ENCODE peak calls at places on chromosomes 13 and 19, in four cellular contexts. One of them, this sample, is unnamed.

GRCh38 chr13:52016296-52016695 is 4.1 kb downstream of the ALG11 start:
- DNase-seq in WTC11: no peak
- DNase-seq in K562: no peak
- DNase-seq in HepG2: no peak
- DNase-seq in this sample: no peak

GRCh38 chr13:25406377-25406776 is 34.6 kb downstream of the ATP8A2 start:
- DNase-seq in WTC11: peak
- DNase-seq in K562: peak
- DNase-seq in HepG2: peak
- DNase-seq in this sample: no peak

GRCh38 chr13:64855506-64855905 is 2374.6 kb downstream of the PCDH9 start:
- DNase-seq in WTC11: no peak
- DNase-seq in K562: no peak
- DNase-seq in HepG2: no peak
- DNase-seq in this sample: no peak

GRCh38 chr13:97953376-97953970 is at the start of gene IPO5:
- DNase-seq in WTC11: no peak
- DNase-seq in K562: no peak
- DNase-seq in HepG2: no peak
- DNase-seq in this sample: no peak

GRCh38 chr19:13066231-13066630 is 36.4 kb downstream of the LYL1 start:
- DNase-seq in WTC11: no peak
- DNase-seq in K562: no peak
- DNase-seq in HepG2: no peak
- DNase-seq in this sample: no peak

GRCh38 chr13:113651511-113652403 is 6.2 kb downstream of the ATP4B start:
- DNase-seq in WTC11: peak
- DNase-seq in K562: no peak
- DNase-seq in HepG2: no peak
- DNase-seq in this sample: no peak

GRCh38 chr19:7920520-7921301 is 573 bp downstream of the SNAPC2 start:
- DNase-seq in WTC11: peak
- DNase-seq in K562: peak
- DNase-seq in HepG2: peak
- DNase-seq in this sample: peak

GRCh38 chr13:114288157-114288591 is 6.8 kb downstream of the UPF3A start:
- DNase-seq in WTC11: no peak
- DNase-seq in K562: no peak
- DNase-seq in HepG2: no peak
- DNase-seq in this sample: no peak

GRCh38 chr19:932647-933552 is 7.1 kb downstream of the ARID3A start:
- DNase-seq in WTC11: no peak
- DNase-seq in K562: no peak
- DNase-seq in HepG2: no peak
- DNase-seq in this sample: no peak

GRCh38 chr13:80211573-80211972 is 129.4 kb downstream of the SPRY2 start:
- DNase-seq in WTC11: no peak
- DNase-seq in K562: no peak
- DNase-seq in HepG2: no peak
- DNase-seq in this sample: no peak

GRCh38 chr19:38880882-38881609 is 3.0 kb upstream of the RINL start:
- DNase-seq in WTC11: no peak
- DNase-seq in K562: peak
- DNase-seq in HepG2: no peak
- DNase-seq in this sample: no peak

GRCh38 chr13:40407567-40407966 is 258.9 kb downstream of the FOXO1 start:
- DNase-seq in WTC11: no peak
- DNase-seq in K562: no peak
- DNase-seq in HepG2: no peak
- DNase-seq in this sample: no peak

GRCh38 chr19:18675779-18676178 is 7.7 kb upstream of the CRTC1 start:
- DNase-seq in WTC11: peak
- DNase-seq in K562: peak
- DNase-seq in HepG2: no peak
- DNase-seq in this sample: no peak

GRCh38 chr13:107301724-107302374 is 733.9 kb upstream of the ARGLU1 start:
- DNase-seq in WTC11: no peak
- DNase-seq in K562: no peak
- DNase-seq in HepG2: no peak
- DNase-seq in this sample: no peak

GRCh38 chr13:41224113-41225110 is 30.0 kb upstream of the KBTBD7 start:
- DNase-seq in WTC11: no peak
- DNase-seq in K562: no peak
- DNase-seq in HepG2: no peak
- DNase-seq in this sample: no peak

GRCh38 chr13:30819136-30819875 is 84.0 kb downstream of the ALOX5AP start:
- DNase-seq in WTC11: no peak
- DNase-seq in K562: no peak
- DNase-seq in HepG2: peak
- DNase-seq in this sample: no peak

DNA sequence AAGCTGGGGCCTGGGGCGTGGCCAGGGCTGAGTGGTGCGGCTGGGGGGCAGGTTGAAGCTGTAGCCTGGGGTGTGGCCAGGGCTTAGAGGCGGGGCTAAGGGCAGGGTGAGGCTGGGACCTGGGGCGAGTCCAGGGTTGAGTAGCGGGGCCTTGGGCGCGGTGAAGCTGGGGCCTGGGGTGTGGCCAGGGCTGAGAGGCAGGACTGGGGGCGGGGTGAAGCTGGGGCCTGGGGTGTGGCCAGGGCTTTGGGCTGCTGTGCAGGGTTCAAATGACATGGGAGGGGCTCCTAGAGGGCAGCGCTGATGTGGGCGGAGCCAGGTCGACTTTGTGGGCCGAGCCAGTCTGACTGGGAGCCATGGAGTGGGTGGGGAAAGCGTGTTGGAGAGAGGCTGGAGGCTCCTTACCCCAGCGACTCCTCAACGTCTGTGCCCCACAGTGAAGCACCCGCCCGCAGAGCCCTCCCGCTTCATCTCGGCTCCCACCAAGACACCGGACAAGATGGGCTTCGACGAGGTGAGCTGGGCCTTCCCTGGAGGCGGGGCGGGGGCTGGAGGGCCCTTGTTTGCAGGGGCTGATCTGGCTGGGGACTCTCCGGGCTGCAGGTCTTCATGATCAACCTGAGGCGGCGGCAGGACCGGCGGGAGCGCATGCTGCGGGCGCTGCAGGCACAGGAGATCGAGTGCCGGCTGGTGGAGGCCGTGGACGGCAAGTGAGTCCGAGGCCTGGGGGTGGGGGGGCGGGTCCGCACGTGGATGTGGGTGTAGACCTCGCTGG is 21.5 kb downstream of the COLGALT1 start:
- DNase-seq in WTC11: peak
- DNase-seq in K562: peak
- DNase-seq in HepG2: no peak
- DNase-seq in this sample: no peak
- TF ChIP-seq CREM in WTC11: no peak
- TF ChIP-seq CREM in K562: no peak
- TF ChIP-seq CREM in HepG2: no peak
- TF ChIP-seq CREM in this sample: no peak

GRCh38 chr19:6443986-6444385 is 10.4 kb upstream of the SLC25A41 start:
- DNase-seq in WTC11: no peak
- DNase-seq in K562: no peak
- DNase-seq in HepG2: no peak
- DNase-seq in this sample: no peak
- TF ChIP-seq CREM in WTC11: no peak
- TF ChIP-seq CREM in K562: no peak
- TF ChIP-seq CREM in HepG2: no peak
- TF ChIP-seq CREM in this sample: no peak

DNA sequence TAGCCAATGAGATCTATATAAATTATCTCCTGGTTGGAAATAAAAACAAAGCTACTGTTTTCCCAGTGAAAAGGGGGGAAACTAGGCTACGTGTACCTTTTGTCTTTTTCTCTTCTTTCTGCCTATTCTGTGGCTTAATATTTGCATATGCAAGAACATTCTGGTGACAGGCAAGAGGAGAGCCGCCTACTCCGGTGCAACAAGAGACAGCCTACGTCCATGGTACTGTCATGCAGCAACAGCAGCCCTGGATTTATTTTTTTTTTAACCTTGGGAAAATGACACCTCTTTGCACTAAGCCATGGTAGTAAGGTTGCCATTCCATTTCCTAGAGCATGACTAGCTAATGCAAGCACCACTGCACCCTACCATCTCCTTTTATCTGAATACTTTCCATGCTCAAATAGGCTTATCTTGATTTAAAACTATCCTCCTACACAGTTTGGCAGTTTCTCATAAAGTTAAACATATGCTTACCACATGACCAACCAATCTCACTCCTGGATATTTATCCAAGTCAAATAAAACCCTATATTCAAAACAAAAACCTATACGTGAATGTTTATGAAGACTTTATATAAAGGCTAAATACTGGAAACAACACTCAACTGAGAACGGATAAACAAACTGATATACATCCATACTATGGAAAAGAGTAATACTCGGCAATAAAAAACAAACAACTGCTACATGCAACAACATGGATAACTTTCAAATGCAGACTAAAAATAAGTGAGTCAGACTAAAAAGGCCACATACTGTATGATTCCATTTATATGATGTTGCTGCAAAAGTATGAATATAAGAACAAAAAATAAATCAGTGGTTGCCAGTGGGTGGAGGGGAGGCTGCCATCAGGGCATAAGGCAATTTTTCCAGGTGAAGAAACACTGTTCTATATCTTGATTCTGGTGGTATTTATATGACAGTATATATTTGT is 17.3 kb downstream of the NUFIP1 start:
- DNase-seq in WTC11: no peak
- DNase-seq in K562: no peak
- DNase-seq in HepG2: no peak
- DNase-seq in this sample: no peak
- TF ChIP-seq CREM in WTC11: no peak
- TF ChIP-seq CREM in K562: no peak
- TF ChIP-seq CREM in HepG2: no peak
- TF ChIP-seq CREM in this sample: no peak

GRCh38 chr13:29749401-29750177 is 100.8 kb downstream of the UBL3 start:
- DNase-seq in WTC11: no peak
- DNase-seq in K562: no peak
- DNase-seq in HepG2: no peak
- DNase-seq in this sample: no peak
- TF ChIP-seq CREM in WTC11: no peak
- TF ChIP-seq CREM in K562: no peak
- TF ChIP-seq CREM in HepG2: no peak
- TF ChIP-seq CREM in this sample: no peak

GRCh38 chr19:34639491-34640085 is 37.4 kb downstream of the SCGB2B2 start:
- DNase-seq in WTC11: peak
- DNase-seq in K562: peak
- DNase-seq in HepG2: peak
- DNase-seq in this sample: peak
- TF ChIP-seq CREM in WTC11: no peak
- TF ChIP-seq CREM in K562: no peak
- TF ChIP-seq CREM in HepG2: no peak
- TF ChIP-seq CREM in this sample: no peak

DNA sequence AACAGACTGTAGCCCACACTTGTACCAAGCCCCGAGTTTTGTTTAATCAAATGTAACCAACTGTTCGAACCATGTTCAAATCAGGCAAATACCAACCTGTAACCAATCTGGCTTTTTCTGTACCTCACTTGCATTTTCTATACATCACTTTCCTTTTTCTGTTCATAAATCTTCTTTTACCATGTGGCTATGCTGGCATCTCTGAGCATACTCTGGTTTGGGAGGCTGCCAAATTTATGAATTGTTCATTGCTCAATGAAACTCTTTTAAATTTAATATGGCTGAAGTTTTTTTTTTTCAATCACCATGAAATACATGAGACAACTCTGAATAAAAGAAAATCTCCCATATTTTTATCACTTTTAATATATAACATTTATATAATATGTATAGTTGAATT is 256.1 kb downstream of the SLITRK6 start:
- DNase-seq in WTC11: no peak
- DNase-seq in K562: no peak
- DNase-seq in HepG2: no peak
- DNase-seq in this sample: no peak
- TF ChIP-seq CREM in WTC11: no peak
- TF ChIP-seq CREM in K562: no peak
- TF ChIP-seq CREM in HepG2: no peak
- TF ChIP-seq CREM in this sample: no peak

GRCh38 chr13:95206116-95206515 is 95.1 kb downstream of the ABCC4 start:
- DNase-seq in WTC11: no peak
- DNase-seq in K562: no peak
- DNase-seq in HepG2: no peak
- DNase-seq in this sample: no peak

GRCh38 chr13:95201814-95202521 is 99.3 kb downstream of the ABCC4 start:
- DNase-seq in WTC11: no peak
- DNase-seq in K562: no peak
- DNase-seq in HepG2: no peak
- DNase-seq in this sample: no peak

GRCh38 chr13:95199896-95200295 is 101.4 kb downstream of the ABCC4 start:
- DNase-seq in WTC11: no peak
- DNase-seq in K562: no peak
- DNase-seq in HepG2: no peak
- DNase-seq in this sample: no peak

GRCh38 chr13:95207769-95208366 is 93.4 kb downstream of the ABCC4 start:
- DNase-seq in WTC11: no peak
- DNase-seq in K562: peak
- DNase-seq in HepG2: no peak
- DNase-seq in this sample: no peak

DNA sequence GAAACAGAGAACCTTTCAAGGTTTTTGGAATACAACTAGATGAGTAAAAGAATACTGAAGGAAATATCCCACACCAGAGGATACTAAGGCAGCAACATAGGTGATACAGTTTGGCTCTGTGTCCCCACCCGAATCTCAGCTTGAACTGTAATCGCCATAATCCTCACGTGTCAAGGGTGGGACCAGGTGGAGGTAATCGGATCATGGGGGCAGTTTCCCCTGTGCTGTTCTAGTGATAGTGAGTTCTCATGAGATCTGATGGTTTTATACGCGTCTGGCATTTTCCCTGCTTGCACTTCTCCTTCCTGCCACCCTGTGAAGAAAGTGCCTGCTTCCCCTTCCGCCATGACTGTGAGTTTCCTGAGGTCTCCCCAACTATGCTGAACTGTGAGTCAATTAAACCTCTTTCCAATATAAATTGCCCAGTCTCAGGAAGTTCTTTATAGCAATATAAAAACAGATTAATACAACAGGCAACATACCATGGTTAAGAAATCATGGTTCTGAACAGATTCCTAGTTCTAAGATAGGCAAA is 97.0 kb downstream of the ABCC4 start:
- DNase-seq in WTC11: no peak
- DNase-seq in K562: no peak
- DNase-seq in HepG2: no peak
- DNase-seq in this sample: no peak
- TF ChIP-seq CREM in WTC11: no peak
- TF ChIP-seq CREM in K562: no peak
- TF ChIP-seq CREM in HepG2: no peak
- TF ChIP-seq CREM in this sample: no peak

GRCh38 chr19:32857584-32857983 is 12.0 kb downstream of the SLC7A9 start:
- DNase-seq in WTC11: no peak
- DNase-seq in K562: no peak
- DNase-seq in HepG2: no peak
- DNase-seq in this sample: no peak
- TF ChIP-seq CREM in WTC11: no peak
- TF ChIP-seq CREM in K562: no peak
- TF ChIP-seq CREM in HepG2: no peak
- TF ChIP-seq CREM in this sample: no peak

This sample was measured in GM12878.